ENCODE peak calls at places on chromosome 15, in four cellular contexts. J is HS-5; X is stimulated activated naive CD4-positive, alpha-beta T cell; C is T-helper 1 cell. Y is an unnamed sample.

GRCh38 chr15:68427366-68427765 is 4.6 kb downstream of the ITGA11 start:
- DNase-seq in J (no peak), X (no peak), C (no peak), Y (no peak)

GRCh38 chr15:67030036-67030762 is 35.2 kb upstream of the SMAD3 start:
- DNase-seq in J (no peak), X (no peak), C (no peak), Y (no peak)

GRCh38 chr15:88621789-88622604 is 857 bp downstream of the AEN start:
- DNase-seq in J (no peak), X (peak; percentile 66), C (peak; percentile 54), Y (peak; percentile 38)

GRCh38 chr15:96252148-96252547 is 78.4 kb upstream of the NR2F2 start:
- DNase-seq in J (no peak), X (no peak), C (no peak), Y (no peak)

GRCh38 chr15:78929536-78930264 is 15.1 kb downstream of the CTSH start:
- DNase-seq in J (no peak), X (no peak), C (no peak), Y (no peak)

GRCh38 chr15:29356807-29357206 is 87.2 kb upstream of the NSMCE3 start:
- DNase-seq in J (no peak), X (no peak), C (no peak), Y (no peak)

GRCh38 chr15:29970402-29970695 is 112.4 kb upstream of the GOLGA8J start:
- DNase-seq in J (no peak), X (no peak), C (no peak), Y (no peak)

GRCh38 chr15:99057697-99058420 is 47.0 kb upstream of the SYNM start:
- DNase-seq in J (no peak), X (no peak), C (no peak), Y (no peak)

GRCh38 chr15:82066455-82066854 is 20.6 kb upstream of the MEX3B start:
- DNase-seq in J (no peak), X (no peak), C (no peak), Y (no peak)

Y was measured in AG20443.